ENCODE peak calls at places on chromosomes 16 and 17, in six cellular contexts. L, W, E, Y, B and K are unnamed samples.

GRCh38 chr16:16868727-16869126 is 489.8 kb downstream of the NPIPA7 start:
- DNase-seq in L (no peak), W (no peak), E (no peak), Y (no peak), B (no peak), K (no peak)

GRCh38 chr17:29133146-29133713 is 47.0 kb downstream of the MYO18A start:
- DNase-seq in L (no peak), W (no peak), E (no peak), Y (no peak), B (no peak), K (peak)

GRCh38 chr17:14301761-14302401 is 1.0 kb downstream of the HS3ST3B1 start:
- DNase-seq in L (peak), W (peak), E (no peak), Y (no peak), B (peak), K (peak)

GRCh38 chr17:36534881-36535668 is at the start of gene PIGW:
- DNase-seq in L (peak), W (peak), E (peak), Y (peak), B (peak), K (peak)

GRCh38 chr16:48384305-48384981 is 770 bp downstream of the SIAH1 start:
- DNase-seq in L (peak), W (peak), E (no peak), Y (no peak), B (peak), K (peak)

GRCh38 chr17:21058098-21058893 is 15.5 kb upstream of the USP22 start:
- DNase-seq in L (no peak), W (no peak), E (no peak), Y (no peak), B (no peak), K (peak)

GRCh38 chr17:72115789-72116520 is 4.9 kb upstream of the SOX9 start:
- DNase-seq in L (no peak), W (no peak), E (no peak), Y (no peak), B (no peak), K (no peak)

GRCh38 chr17:79027925-79028491 is 4.0 kb downstream of the C1QTNF1 start:
- DNase-seq in L (no peak), W (no peak), E (no peak), Y (no peak), B (no peak), K (peak)

GRCh38 chr17:19354123-19354522 is 8.4 kb downstream of the B9D1 start:
- DNase-seq in L (no peak), W (no peak), E (peak), Y (no peak), B (no peak), K (peak)

GRCh38 chr17:68290955-68291835 is at the start of the genes ARSG and SLC16A6:
- DNase-seq in L (peak), W (peak), E (no peak), Y (peak), B (peak), K (no peak)

GRCh38 chr17:412211-413015 is 59.8 kb upstream of the RPH3AL start:
- DNase-seq in L (peak), W (peak), E (peak), Y (no peak), B (peak), K (peak)

GRCh38 chr17:17511971-17512858 is 16.0 kb upstream of the RASD1 start:
- DNase-seq in L (no peak), W (no peak), E (peak), Y (peak), B (no peak), K (peak)

GRCh38 chr16:765971-766819 is 5.7 kb downstream of the MSLN start:
- DNase-seq in L (no peak), W (no peak), E (no peak), Y (no peak), B (no peak), K (no peak)

GRCh38 chr17:56756536-56756935 is 77.2 kb downstream of the C17orf67 start:
- DNase-seq in L (no peak), W (no peak), E (peak), Y (peak), B (no peak), K (peak)

GRCh38 chr17:78460951-78461944 is 82.8 kb downstream of the PGS1 start:
- DNase-seq in L (no peak), W (no peak), E (no peak), Y (no peak), B (no peak), K (no peak)

GRCh38 chr16:3511286-3512180 is 10.7 kb downstream of the CLUAP1 start:
- DNase-seq in L (no peak), W (no peak), E (no peak), Y (no peak), B (no peak), K (no peak)

GRCh38 chr16:6891486-6891885 is 441.2 kb upstream of the RBFOX1 start:
- DNase-seq in L (no peak), W (no peak), E (no peak), Y (no peak), B (no peak), K (no peak)

GRCh38 chr16:3327514-3327913 is 22.2 kb downstream of the ZNF75A start:
- DNase-seq in L (no peak), W (no peak), E (no peak), Y (no peak), B (no peak), K (no peak)

GRCh38 chr17:37702605-37703004 is 42.3 kb downstream of the HNF1B start:
- DNase-seq in L (no peak), W (peak), E (peak), Y (peak), B (no peak), K (peak)

GRCh38 chr17:14741516-14741915 is 440.6 kb downstream of the HS3ST3B1 start:
- DNase-seq in L (no peak), W (no peak), E (no peak), Y (no peak), B (no peak), K (peak)

GRCh38 chr16:61676740-61677139 is 359.5 kb downstream of the CDH8 start:
- DNase-seq in L (no peak), W (no peak), E (no peak), Y (no peak), B (no peak), K (no peak)

GRCh38 chr17:34070712-34071111 is 184.4 kb upstream of the CCL2 start:
- DNase-seq in L (no peak), W (no peak), E (no peak), Y (no peak), B (no peak), K (no peak)

GRCh38 chr16:10162981-10163380 is 19.2 kb downstream of the GRIN2A start:
- DNase-seq in L (no peak), W (no peak), E (no peak), Y (no peak), B (no peak), K (no peak)

GRCh38 chr16:10541396-10541795 is 39.0 kb downstream of the EMP2 start:
- DNase-seq in L (no peak), W (no peak), E (no peak), Y (no peak), B (no peak), K (no peak)

GRCh38 chr17:82414548-82415281 is 3.4 kb upstream of the HEXD start:
- DNase-seq in L (peak), W (peak), E (peak), Y (no peak), B (peak), K (peak)

GRCh38 chr17:3963214-3964201 is 729 bp downstream of the ATP2A3 start:
- DNase-seq in L (peak), W (peak), E (no peak), Y (no peak), B (peak), K (no peak)

GRCh38 chr16:49158029-49158642 is 123.5 kb downstream of the CBLN1 start:
- DNase-seq in L (peak), W (peak), E (no peak), Y (peak), B (no peak), K (peak)

GRCh38 chr16:22001591-22001990 is 675 bp upstream of the PDZD9 start:
- DNase-seq in L (no peak), W (no peak), E (no peak), Y (no peak), B (no peak), K (peak)

GRCh38 chr17:29565643-29566472 is 979 bp downstream of the ABHD15 start:
- DNase-seq in L (no peak), W (peak), E (no peak), Y (no peak), B (peak), K (no peak)

GRCh38 chr16:57590654-57591085 is 37.8 kb upstream of the ADGRG1 start:
- DNase-seq in L (no peak), W (no peak), E (no peak), Y (no peak), B (no peak), K (peak)

GRCh38 chr17:49225554-49226236 is 4.9 kb downstream of the PHOSPHO1 start:
- DNase-seq in L (no peak), W (no peak), E (no peak), Y (no peak), B (no peak), K (no peak)
- TF ChIP-seq CTCF in L (no peak), W (no peak), E (no peak), Y (no peak), B (no peak), K (no peak)

GRCh38 chr17:75109407-75110236 is at the start of gene ARMC7:
- DNase-seq in L (peak), W (peak), E (no peak), Y (no peak), B (peak), K (peak)
- TF ChIP-seq CTCF in L (no peak), W (no peak), E (no peak), Y (no peak), B (no peak), K (no peak)

GRCh38 chr17:11642655-11643054 is 44.4 kb downstream of the DNAH9 start:
- DNase-seq in L (no peak), W (no peak), E (no peak), Y (no peak), B (no peak), K (no peak)

GRCh38 chr17:11643851-11644250 is 45.6 kb downstream of the DNAH9 start:
- DNase-seq in L (no peak), W (no peak), E (no peak), Y (no peak), B (no peak), K (no peak)

GRCh38 chr17:11645426-11645825 is 47.2 kb downstream of the DNAH9 start:
- DNase-seq in L (no peak), W (no peak), E (no peak), Y (no peak), B (no peak), K (no peak)

GRCh38 chr17:11641521-11642275 is 43.4 kb downstream of the DNAH9 start:
- DNase-seq in L (no peak), W (no peak), E (no peak), Y (no peak), B (no peak), K (no peak)

DNA sequence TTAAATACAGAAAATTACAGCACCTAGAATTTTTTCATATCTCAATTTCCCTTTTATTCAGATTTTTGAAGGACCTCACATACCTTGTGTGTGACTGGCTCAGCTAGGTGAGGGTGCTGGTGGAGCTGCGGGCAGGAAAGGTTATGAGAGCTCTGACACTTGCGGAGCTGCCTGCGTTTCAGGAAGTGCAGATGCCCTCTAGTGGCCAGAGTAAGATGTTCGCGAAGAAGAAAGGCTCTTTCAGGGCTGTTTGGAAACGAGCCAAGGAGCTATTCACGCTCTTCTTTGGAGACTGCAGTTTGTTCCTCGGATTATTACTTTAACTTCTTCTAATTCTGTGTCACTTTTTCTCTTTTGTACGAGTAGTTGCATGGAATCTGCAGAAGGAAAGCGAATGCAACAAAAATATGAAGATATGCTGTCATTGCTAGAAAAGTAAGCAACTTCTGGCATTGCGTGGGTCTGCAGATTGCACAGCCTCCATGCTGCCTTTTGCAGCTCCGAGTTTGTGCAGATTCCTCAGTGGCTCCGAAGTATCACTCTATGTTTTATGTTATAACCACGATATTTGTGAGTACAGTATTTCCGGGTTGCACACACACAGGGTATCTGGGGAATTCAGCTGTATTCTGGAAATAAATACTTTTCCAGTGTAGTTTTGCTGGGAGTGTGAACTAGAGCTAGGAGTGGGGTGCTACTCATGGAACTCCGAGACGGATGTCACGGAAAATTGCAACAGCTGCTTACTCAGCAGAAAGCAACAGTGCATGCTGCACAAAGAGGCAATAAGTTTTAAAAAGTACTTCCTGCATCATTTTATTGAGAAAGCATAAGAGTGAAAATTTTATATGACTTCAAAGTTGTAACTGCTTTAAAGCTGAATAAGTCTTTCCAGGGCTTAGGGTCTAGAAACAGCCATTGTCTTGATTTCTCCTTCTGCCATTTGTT is 46.3 kb downstream of the DNAH9 start:
- DNase-seq in L (peak), W (peak), E (no peak), Y (peak), B (peak), K (peak)
- TF ChIP-seq CTCF in L (peak), W (peak), E (peak), Y (peak), B (peak), K (peak)

GRCh38 chr16:51813609-51814008 is 662.5 kb upstream of the SALL1 start:
- DNase-seq in L (no peak), W (no peak), E (no peak), Y (no peak), B (no peak), K (no peak)
- TF ChIP-seq CTCF in L (peak), W (no peak), E (peak), Y (no peak), B (no peak), K (peak)

GRCh38 chr17:47821424-47822379 is at the start of gene OSBPL7:
- DNase-seq in L (peak), W (peak), E (peak), Y (peak), B (peak), K (peak)
- TF ChIP-seq CTCF in L (no peak), W (no peak), E (peak), Y (peak), B (no peak), K (no peak)